ENCODE peak calls at places on chromosome 17, in seven cellular contexts. H is keratinocyte, K is upper lobe of left lung, I is heart left ventricle, Z is GM12878, Q is PC-3, W is heart right ventricle. G is an unnamed sample. For H3K4me1 and H3K9me3, the result is how much of the 10 kb centered on the place peaks cover.

GRCh38 chr17:527247-527646 is 174.6 kb upstream of the RPH3AL start:
- DNase-seq in Z (no peak), Q (no peak), H (no peak), W (no peak), I (no peak), K (no peak), G (no peak)

GRCh38 chr17:58587713-58588117 is 73.3 kb upstream of the MTMR4 start:
- DNase-seq in Q (peak), K (no peak), I (peak), H (no peak), Z (no peak), W (peak), G (no peak)

GRCh38 chr17:61219460-61219859 is 180.2 kb upstream of the TBX2 start:
- DNase-seq in Q (no peak), Z (no peak), H (no peak), K (no peak), I (peak), W (peak), G (no peak)

GRCh38 chr17:64984776-64985521 is 65.7 kb upstream of the LRRC37A3 start:
- DNase-seq in Q (peak), K (no peak), Z (no peak), H (no peak), I (no peak), W (no peak), G (no peak)

GRCh38 chr17:15926039-15926740 is 18.7 kb upstream of the ADORA2B start:
- DNase-seq in Z (no peak), K (no peak), W (peak), Q (no peak), H (no peak), I (no peak), G (no peak)

GRCh38 chr17:50112694-50113093 is 17.3 kb downstream of the SAMD14 start:
- DNase-seq in K (peak), Q (no peak), Z (no peak), W (peak), H (no peak), I (no peak), G (no peak)

GRCh38 chr17:4708436-4708835 is 2.0 kb upstream of the ARRB2 start:
- DNase-seq in H (no peak), K (no peak), Q (peak), W (no peak), Z (no peak), I (no peak), G (no peak)

GRCh38 chr17:39618956-39619785 is 7.6 kb upstream of the PPP1R1B start:
- DNase-seq in I (no peak), K (peak), H (no peak), Z (no peak), Q (no peak), W (no peak), G (no peak)

GRCh38 chr17:79141578-79142338 is 67.1 kb downstream of the ENGASE start:
- DNase-seq in H (no peak), I (no peak), K (peak), Z (no peak), W (no peak), Q (no peak), G (no peak)

GRCh38 chr17:65975878-65976277 is 216.1 kb downstream of the CEP112 start:
- DNase-seq in Z (no peak), H (no peak), W (no peak), I (no peak), K (no peak), Q (no peak), G (no peak)

GRCh38 chr17:79836952-79837887 is 2.0 kb downstream of the CBX4 start:
- DNase-seq in K (peak), Q (peak), I (peak), H (no peak), Z (no peak), W (peak), G (peak)

GRCh38 chr17:36221187-36221586 is 10.3 kb downstream of the CCL4L2 start:
- DNase-seq in W (no peak), H (no peak), Q (no peak), I (no peak), K (no peak), Z (no peak), G (no peak)

GRCh38 chr17:76383645-76384221 is 676 bp upstream of the SPHK1 start:
- DNase-seq in W (peak), Z (no peak), K (no peak), I (peak), H (no peak), Q (peak), G (no peak)

GRCh38 chr17:1764274-1764673 is 2.4 kb downstream of the SERPINF1 start:
- DNase-seq in W (peak), Q (no peak), Z (no peak), I (peak), K (no peak), H (no peak), G (peak)

GRCh38 chr17:79775635-79776034 is 2.3 kb upstream of the CBX2 start:
- DNase-seq in Z (no peak), I (no peak), W (no peak), H (no peak), Q (no peak), K (no peak), G (no peak)

GRCh38 chr17:50598487-50598886 is 36.2 kb upstream of the ABCC3 start:
- DNase-seq in W (no peak), Z (peak), K (no peak), I (no peak), Q (no peak), H (no peak), G (no peak)

GRCh38 chr17:82457071-82457789 is 1.3 kb upstream of the NARF start:
- DNase-seq in I (no peak), H (no peak), Q (peak), W (no peak), Z (no peak), K (no peak), G (no peak)

GRCh38 chr17:57413848-57414651 is 157.7 kb downstream of the MSI2 start:
- DNase-seq in H (no peak), K (no peak), W (no peak), Z (no peak), Q (peak), I (no peak), G (no peak)

GRCh38 chr17:36850794-36851193 is 86.5 kb upstream of the LHX1 start:
- DNase-seq in I (no peak), H (peak), W (no peak), Z (no peak), K (no peak), Q (peak), G (no peak)

GRCh38 chr17:80926601-80927250 is 64.9 kb upstream of the CHMP6 start:
- DNase-seq in Z (no peak), I (no peak), W (no peak), Q (no peak), K (no peak), H (no peak), G (no peak)

GRCh38 chr17:488993-489757 is 136.6 kb upstream of the RPH3AL start:
- DNase-seq in K (no peak), H (no peak), Q (no peak), Z (no peak), W (no peak), I (no peak), G (no peak)

GRCh38 chr17:83192161-83192788 is 112.9 kb downstream of the METRNL start:
- DNase-seq in Q (no peak), Z (no peak), W (no peak), I (peak), K (no peak), H (no peak), G (peak)

GRCh38 chr17:69492410-69493071 is 78.0 kb downstream of the MAP2K6 start:
- DNase-seq in H (peak), Z (no peak), K (no peak), W (no peak), I (no peak), Q (peak), G (no peak)

GRCh38 chr17:43309505-43310329 is 75.9 kb upstream of the RNU2-1 start:
- DNase-seq in K (no peak), Z (no peak), Q (no peak), W (no peak), H (no peak), I (no peak), G (peak)

GRCh38 chr17:27475070-27475673 is 18.9 kb downstream of the KSR1 start:
- DNase-seq in I (no peak), H (no peak), Z (no peak), Q (no peak), W (no peak), K (no peak), G (no peak)

DNA sequence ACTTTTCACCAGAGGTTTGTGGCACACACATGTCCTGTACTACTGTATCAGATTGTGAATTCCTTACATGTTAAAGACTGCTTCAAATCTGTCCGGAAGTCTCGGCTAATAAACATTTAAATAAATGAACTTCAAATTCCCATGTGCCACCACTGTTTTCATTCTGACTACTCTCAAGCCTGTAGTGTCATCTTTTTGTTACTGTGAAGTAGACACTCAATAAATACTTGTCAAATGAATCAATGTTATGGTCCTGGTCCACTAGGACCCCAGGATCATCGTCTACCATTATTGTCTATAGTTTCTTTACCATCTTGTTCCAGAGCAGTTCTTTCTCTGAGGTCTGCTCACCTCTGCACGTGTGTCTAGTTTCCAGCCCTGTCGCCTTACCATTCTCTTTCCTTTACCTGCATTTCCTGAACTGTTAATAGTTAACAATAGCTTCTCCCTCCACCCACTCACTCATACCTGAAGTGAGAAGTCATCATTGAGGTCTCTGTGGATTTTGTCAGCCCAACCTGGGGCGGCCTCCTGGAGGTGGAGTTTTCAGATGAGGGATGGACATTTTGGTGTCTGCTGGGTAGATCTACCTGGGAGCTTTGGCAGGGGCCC is 333.0 kb downstream of the SEC14L1 start:
- DNase-seq in I (no peak), W (no peak), Z (no peak), H (no peak), K (no peak), Q (peak), G (no peak)
- H3K4me1 ChIP-seq in I (half or more), W (half or more), Z (half or more), H (half or more), K (half or more), Q (half or more), G (under half)

GRCh38 chr17:72795941-72796340 is 296.5 kb downstream of the SLC39A11 start:
- DNase-seq in H (no peak), Q (no peak), Z (no peak), I (no peak), W (no peak), K (no peak), G (no peak)
- H3K9me3 ChIP-seq in H (under half), Q (under half), Z (under half), I (under half), W (under half), K (under half), G (under half)

GRCh38 chr17:34816806-34817205 is 144.5 kb downstream of the CCT6B start:
- DNase-seq in H (no peak), W (no peak), Q (no peak), Z (no peak), I (no peak), K (no peak), G (no peak)
- H3K4me1 ChIP-seq in H (under half), W (under half), Q (under half), Z (under half), I (under half), K (under half), G (under half)

GRCh38 chr17:22138861-22139469 is 446.6 kb downstream of the KCNJ18 start:
- DNase-seq in Q (peak), K (no peak), W (no peak), I (no peak), H (no peak), Z (no peak), G (no peak)

GRCh38 chr17:22145605-22146178 is 453.4 kb downstream of the KCNJ18 start:
- DNase-seq in K (peak), H (no peak), Z (no peak), I (no peak), Q (no peak), W (no peak), G (no peak)

DNA sequence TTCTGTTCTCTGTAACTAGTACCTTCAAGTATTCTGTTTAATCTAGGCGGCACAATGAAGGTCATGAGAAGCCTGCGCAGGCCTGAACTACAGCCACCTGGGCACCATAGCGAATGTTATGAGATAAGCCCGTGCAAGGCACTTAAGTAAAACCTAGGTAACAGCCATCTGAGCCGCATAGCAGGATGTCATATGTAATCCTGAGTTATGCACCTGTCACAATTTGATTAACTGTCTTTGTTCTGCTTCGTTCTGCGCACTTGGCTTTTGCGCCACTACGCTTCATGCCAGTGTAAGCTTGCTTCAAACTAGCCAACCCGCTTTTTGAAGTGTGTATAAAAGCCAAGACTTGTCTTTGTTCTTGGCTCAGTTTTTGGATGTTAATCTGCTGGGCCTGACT is 449.8 kb downstream of the KCNJ18 start:
- DNase-seq in Q (no peak), K (no peak), I (no peak), W (no peak), Z (no peak), H (no peak), G (no peak)
- H3K9me3 ChIP-seq in Q (under half), K (under half), I (under half), W (under half), Z (under half), H (under half), G (under half)

DNA sequence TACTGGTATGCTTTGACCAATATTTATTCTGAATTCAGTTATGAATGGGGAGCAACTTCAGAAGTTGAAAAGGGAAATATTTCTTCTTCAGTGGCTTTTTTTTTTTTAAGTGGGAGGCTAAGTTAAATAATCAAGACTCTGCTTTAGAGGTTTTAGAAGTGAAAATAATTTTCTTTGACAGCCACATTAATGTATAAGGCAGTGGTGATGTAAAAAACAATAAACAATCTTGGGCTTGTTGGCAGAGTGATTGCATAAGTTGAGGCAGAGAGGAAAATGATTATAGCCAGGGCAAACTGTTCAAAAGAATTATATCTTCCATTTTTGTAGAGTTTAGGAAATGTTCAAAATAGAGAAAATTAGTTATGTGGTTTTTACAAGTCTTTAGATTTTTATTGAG is 5.4 kb upstream of the KRT12 start:
- DNase-seq in Q (no peak), I (no peak), Z (no peak), K (no peak), W (no peak), H (no peak), G (no peak)
- H3K4me1 ChIP-seq in Q (under half), I (under half), Z (under half), K (under half), W (under half), H (under half), G (under half)

GRCh38 chr17:52724578-52724977 is 566.1 kb upstream of the CA10 start:
- DNase-seq in Q (no peak), H (no peak), K (no peak), Z (no peak), I (no peak), W (no peak), G (no peak)
- H3K9me3 ChIP-seq in Q (under half), H (under half), K (under half), Z (under half), I (under half), W (under half), G (under half)

GRCh38 chr17:17738901-17739300 is 57.6 kb downstream of the RAI1 start:
- DNase-seq in W (no peak), H (no peak), Q (no peak), K (no peak), I (peak), Z (no peak), G (no peak)

GRCh38 chr17:17739388-17740066 is 58.3 kb downstream of the RAI1 start:
- DNase-seq in Q (peak), H (no peak), I (no peak), K (peak), W (no peak), Z (no peak), G (no peak)

GRCh38 chr17:17742133-17742621 is 60.9 kb downstream of the RAI1 start:
- DNase-seq in K (peak), Q (no peak), W (no peak), I (no peak), Z (no peak), H (no peak), G (no peak)

GRCh38 chr17:17741346-17742023 is 60.2 kb downstream of the RAI1 start:
- DNase-seq in H (no peak), I (no peak), Q (no peak), Z (no peak), K (peak), W (no peak), G (no peak)

DNA sequence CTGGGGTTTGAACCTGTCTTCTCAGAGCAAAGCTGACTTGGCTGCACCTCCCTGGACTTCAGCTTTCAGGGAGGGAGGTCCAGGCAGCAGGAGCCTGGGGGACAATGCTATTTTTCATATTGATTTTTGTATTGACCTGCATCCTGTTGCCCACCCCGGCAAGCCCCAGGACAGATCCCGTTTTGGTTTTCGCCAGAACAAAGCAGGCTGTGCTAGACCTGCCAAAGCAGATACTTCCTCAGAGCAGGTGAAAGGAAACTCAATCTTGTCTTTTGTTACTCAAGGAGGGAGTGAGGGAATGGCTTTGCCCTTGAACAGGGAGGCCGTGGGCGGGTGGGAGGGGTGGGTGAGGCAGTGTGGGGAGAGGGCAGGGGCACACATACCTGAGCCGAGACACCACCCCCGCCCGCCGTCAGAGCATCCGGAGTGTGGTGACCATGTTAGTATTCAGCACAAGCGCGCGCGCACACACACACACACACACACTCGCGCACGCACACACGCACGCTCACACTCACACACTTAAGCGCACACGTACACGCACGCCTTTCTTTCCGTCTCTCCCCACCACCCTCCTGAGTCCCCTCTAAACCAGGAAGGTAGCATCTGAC is 59.5 kb downstream of the RAI1 start:
- DNase-seq in Q (no peak), H (no peak), K (peak), Z (no peak), W (no peak), I (no peak), G (no peak)
- H3K4me1 ChIP-seq in Q (under half), H (under half), K (under half), Z (under half), W (half or more), I (half or more), G (half or more)

DNA sequence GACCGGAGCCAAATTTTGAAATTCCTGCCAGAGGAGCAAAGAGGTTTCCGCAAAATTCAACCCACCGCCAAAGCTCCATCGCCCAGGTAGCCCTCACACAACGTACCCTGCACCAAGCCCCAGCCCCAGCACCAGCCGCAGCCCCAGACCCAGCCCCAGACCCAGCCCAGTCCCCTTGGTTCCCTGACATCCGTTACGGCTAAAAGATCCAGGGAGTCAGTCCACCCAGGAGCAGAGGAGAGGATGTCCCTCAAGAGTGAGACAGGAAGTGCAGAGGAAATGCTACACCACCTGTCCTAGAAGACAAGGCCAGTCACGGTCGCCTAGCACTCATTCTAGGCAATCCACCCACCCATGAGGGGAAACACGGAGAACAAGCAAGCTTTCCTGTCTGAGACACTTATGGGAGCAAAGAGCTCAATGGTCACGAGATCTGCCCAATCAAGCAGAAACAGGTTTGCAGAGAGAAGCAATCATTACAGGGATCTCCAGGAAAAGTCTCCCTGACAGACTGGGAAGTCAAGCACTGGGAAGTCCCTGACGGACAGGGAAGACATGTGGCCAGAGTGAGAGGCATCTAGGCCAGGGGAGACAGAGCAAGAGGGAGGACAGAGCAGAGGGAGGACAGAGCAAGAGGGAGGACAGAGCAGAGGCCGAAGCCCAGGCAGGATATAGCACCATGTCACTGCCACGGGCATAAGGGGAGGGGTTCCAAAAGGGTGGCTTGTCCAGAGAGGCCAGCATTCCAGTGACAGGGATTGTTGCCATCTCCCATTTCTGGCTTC is 15.0 kb upstream of the KCNJ18 start:
- DNase-seq in I (no peak), K (peak), Q (no peak), H (no peak), Z (no peak), W (no peak), G (no peak)
- H3K9me3 ChIP-seq in I (under half), K (under half), Q (under half), H (under half), Z (under half), W (under half), G (under half)

G was measured in right atrium auricular region.